ENCODE peak calls at places on chromosomes 5 and 9, in five cellular contexts. G, Q, S, N and K are unnamed samples.
A peak's percentile ranks its signal among the peaks of the same experiment; 100 is the strongest.

GRCh38 chr5:142748132-142748531 is 22.0 kb upstream of the ARHGAP26 start:
- DNase-seq in G (peak; percentile 84), N (no peak), Q (no peak), S (no peak), K (peak; percentile 84)

GRCh38 chr9:124721109-124721850 is 49.8 kb downstream of the NR6A1 start:
- DNase-seq in Q (no peak), S (peak; percentile 18), G (peak; percentile 43), N (no peak), K (peak; percentile 37)

GRCh38 chr9:109455861-109456260 is 42.2 kb downstream of the PTPN3 start:
- DNase-seq in N (no peak), Q (no peak), S (no peak), G (no peak), K (no peak)

GRCh38 chr9:36063804-36064447 is 27.2 kb downstream of the RECK start:
- DNase-seq in S (no peak), Q (no peak), G (peak; percentile 82), N (no peak), K (peak; percentile 79)

GRCh38 chr9:35350827-35351549 is 138.9 kb upstream of the RUSC2 start:
- DNase-seq in Q (no peak), G (peak; percentile 96), S (no peak), N (no peak), K (peak; percentile 85)

GRCh38 chr5:168656633-168657032 is 77.5 kb upstream of the PANK3 start:
- DNase-seq in S (no peak), G (peak; percentile 96), Q (no peak), N (no peak), K (peak; percentile 27)

GRCh38 chr9:121767176-121767769 is 115.8 kb downstream of the DAB2IP start:
- DNase-seq in Q (no peak), N (no peak), G (no peak), S (no peak), K (no peak)

GRCh38 chr5:52693279-52693678 is 94.4 kb upstream of the ITGA1 start:
- DNase-seq in S (no peak), G (peak; percentile 49), N (no peak), Q (peak; percentile 16), K (peak; percentile 65)

GRCh38 chr5:17000296-17000939 is 64.3 kb upstream of the MYO10 start:
- DNase-seq in N (no peak), Q (no peak), G (peak; percentile 95), S (peak; percentile 41), K (peak; percentile 92)

GRCh38 chr9:120723547-120723946 is 9.3 kb upstream of the MEGF9 start:
- DNase-seq in G (peak; percentile 77), N (peak; percentile 76), S (no peak), Q (no peak), K (peak; percentile 88)

GRCh38 chr5:76691470-76692273 is 24.3 kb upstream of the F2R start:
- DNase-seq in G (peak; percentile 77), Q (no peak), N (no peak), S (no peak), K (peak; percentile 73)

GRCh38 chr9:107043886-107044285 is 180.9 kb downstream of the ZNF462 start:
- DNase-seq in N (no peak), G (no peak), S (no peak), Q (no peak), K (peak; percentile 17)

GRCh38 chr5:1371191-1371590 is 26.3 kb upstream of the CLPTM1L start:
- DNase-seq in G (no peak), Q (no peak), S (no peak), N (no peak), K (no peak)

GRCh38 chr5:163453705-163454104 is 6.2 kb downstream of the NUDCD2 start:
- DNase-seq in N (no peak), Q (no peak), G (no peak), S (no peak), K (no peak)

GRCh38 chr9:134187821-134188420 is 23.6 kb upstream of the RNU6ATAC start:
- DNase-seq in N (no peak), Q (no peak), S (no peak), G (no peak), K (no peak)

GRCh38 chr5:14266171-14266570 is 123.0 kb downstream of the TRIO start:
- DNase-seq in S (no peak), G (no peak), Q (no peak), N (no peak), K (no peak)

GRCh38 chr9:32672478-32672877 is 37.0 kb upstream of the TAF1L start:
- DNase-seq in S (peak; percentile 30), N (no peak), G (peak; percentile 93), Q (no peak), K (peak; percentile 70)

GRCh38 chr5:75189353-75189752 is 47.3 kb downstream of the ANKRD31 start:
- DNase-seq in Q (no peak), G (no peak), S (no peak), N (no peak), K (no peak)

GRCh38 chr5:136192526-136193395 is at the start of gene SMIM32:
- DNase-seq in G (no peak), S (no peak), N (peak; percentile 62), Q (no peak), K (peak; percentile 4)

GRCh38 chr5:132176543-132176945 is 51.1 kb downstream of the P4HA2 start:
- DNase-seq in Q (no peak), G (no peak), S (no peak), N (no peak), K (no peak)

GRCh38 chr9:114196117-114196516 is 40.8 kb downstream of the COL27A1 start:
- DNase-seq in N (no peak), G (no peak), Q (no peak), S (no peak), K (no peak)
- H3K4me3 ChIP-seq in N (no peak overlapping the region), G (no peak overlapping the region), Q (no peak overlapping the region), S (no peak overlapping the region), K (no peak overlapping the region)

GRCh38 chr5:151345808-151346478 is 1.4 kb downstream of the SLC36A2 start:
- DNase-seq in S (no peak), N (no peak), G (peak; percentile 59), Q (no peak), K (peak; percentile 32)
- H3K4me3 ChIP-seq in S (no peak overlapping the region), N (no peak overlapping the region), G (no peak overlapping the region), Q (no peak overlapping the region), K (no peak overlapping the region)

GRCh38 chr9:96766199-96766598 is 11.7 kb downstream of the ZNF510 start:
- DNase-seq in Q (no peak), N (no peak), G (no peak), S (no peak), K (no peak)

GRCh38 chr9:96769989-96770388 is 7.9 kb downstream of the ZNF510 start:
- DNase-seq in Q (no peak), G (peak; percentile 28), N (no peak), S (no peak), K (no peak)

GRCh38 chr9:96771124-96771523 is 6.8 kb downstream of the ZNF510 start:
- DNase-seq in N (no peak), Q (no peak), G (no peak), S (no peak), K (no peak)
- H3K4me3 ChIP-seq in N (no peak overlapping the region), Q (no peak overlapping the region), G (no peak overlapping the region), S (peak overlapping the region; percentile 18), K (no peak overlapping the region)

GRCh38 chr9:113152699-113153098 is 1.9 kb downstream of the SLC31A2 start:
- DNase-seq in S (peak; percentile 63), Q (no peak), N (no peak), G (peak; percentile 50), K (no peak)
- H3K4me3 ChIP-seq in S (peak overlapping the region; percentile 77), Q (no peak overlapping the region), N (peak overlapping the region; percentile 85), G (peak overlapping the region; percentile 86), K (no peak overlapping the region)

GRCh38 chr5:102856374-102856748 is 101.3 kb downstream of the PAM start:
- DNase-seq in G (peak; percentile 83), N (no peak), S (no peak), Q (no peak), K (peak; percentile 49)
- H3K4me3 ChIP-seq in G (no peak overlapping the region), N (no peak overlapping the region), S (no peak overlapping the region), Q (no peak overlapping the region), K (no peak overlapping the region)

GRCh38 chr5:6043491-6044310 is 334.6 kb downstream of the MED10 start:
- DNase-seq in G (no peak), N (no peak), S (no peak), Q (no peak), K (no peak)

GRCh38 chr5:6046296-6046695 is 332.1 kb downstream of the MED10 start:
- DNase-seq in G (no peak), Q (no peak), N (no peak), S (no peak), K (no peak)

GRCh38 chr5:6049662-6050061 is 328.7 kb downstream of the MED10 start:
- DNase-seq in G (no peak), S (no peak), Q (no peak), N (no peak), K (no peak)
- H3K4me3 ChIP-seq in G (no peak overlapping the region), S (no peak overlapping the region), Q (no peak overlapping the region), N (no peak overlapping the region), K (no peak overlapping the region)

GRCh38 chr9:98253563-98253962 is 1.9 kb downstream of the TBC1D2 start:
- DNase-seq in G (no peak), S (peak; percentile 42), Q (no peak), N (no peak), K (no peak)
- H3K4me3 ChIP-seq in G (peak overlapping the region; percentile 76), S (peak overlapping the region; percentile 76), Q (no peak overlapping the region), N (no peak overlapping the region), K (no peak overlapping the region)

GRCh38 chr5:151578326-151579025 is 12.7 kb downstream of the FAT2 start:
- DNase-seq in Q (no peak), S (no peak), N (no peak), G (no peak), K (no peak)

GRCh38 chr5:151580239-151580638 is 10.9 kb downstream of the FAT2 start:
- DNase-seq in Q (no peak), N (no peak), S (no peak), G (no peak), K (no peak)

GRCh38 chr5:151574597-151574996 is 16.5 kb downstream of the FAT2 start:
- DNase-seq in G (no peak), S (no peak), N (no peak), Q (no peak), K (no peak)

GRCh38 chr5:151580858-151581257 is 10.3 kb downstream of the FAT2 start:
- DNase-seq in S (no peak), G (no peak), Q (no peak), N (no peak), K (no peak)

GRCh38 chr5:151577566-151577965 is 13.6 kb downstream of the FAT2 start:
- DNase-seq in S (no peak), G (no peak), N (no peak), Q (no peak), K (no peak)
- H3K4me3 ChIP-seq in S (no peak overlapping the region), G (no peak overlapping the region), N (no peak overlapping the region), Q (no peak overlapping the region), K (no peak overlapping the region)